ENCODE peak calls at places on chromosomes 3 and 15, in six cellular contexts. One of them, this sample, is unnamed. For H3K9me3, the result is how much of the 10 kb centered on the place peaks cover.

GRCh38 chr3:67630666-67631362 is 23.6 kb downstream of the SUCLG2 start:
- DNase-seq in colonic mucosa: no peak
- DNase-seq in ovary: no peak
- DNase-seq in spleen: no peak
- DNase-seq in body of pancreas: no peak
- DNase-seq in mammary epithelial cell: no peak
- DNase-seq in this sample: no peak

GRCh38 chr15:80752204-80752603 is 27.0 kb upstream of the CEMIP start:
- DNase-seq in colonic mucosa: no peak
- DNase-seq in body of pancreas: no peak
- DNase-seq in spleen: no peak
- DNase-seq in mammary epithelial cell: no peak
- DNase-seq in ovary: no peak
- DNase-seq in this sample: no peak

GRCh38 chr3:146638718-146639117 is 33.6 kb upstream of the PLSCR5 start:
- DNase-seq in body of pancreas: no peak
- DNase-seq in ovary: no peak
- DNase-seq in mammary epithelial cell: no peak
- DNase-seq in colonic mucosa: no peak
- DNase-seq in spleen: no peak
- DNase-seq in this sample: no peak

GRCh38 chr15:101051291-101052030 is 132.3 kb downstream of the LRRK1 start:
- DNase-seq in body of pancreas: no peak
- DNase-seq in ovary: peak
- DNase-seq in spleen: peak
- DNase-seq in colonic mucosa: peak
- DNase-seq in mammary epithelial cell: no peak
- DNase-seq in this sample: no peak

GRCh38 chr15:100596792-100597191 is 5.2 kb downstream of the LINS1 start:
- DNase-seq in mammary epithelial cell: peak
- DNase-seq in colonic mucosa: peak
- DNase-seq in ovary: no peak
- DNase-seq in spleen: peak
- DNase-seq in body of pancreas: no peak
- DNase-seq in this sample: no peak

GRCh38 chr3:43304126-43304525 is 17.8 kb downstream of the SNRK start:
- DNase-seq in body of pancreas: no peak
- DNase-seq in mammary epithelial cell: no peak
- DNase-seq in colonic mucosa: no peak
- DNase-seq in spleen: no peak
- DNase-seq in ovary: no peak
- DNase-seq in this sample: no peak

GRCh38 chr3:171833775-171834460 is 9.2 kb upstream of the TMEM212 start:
- DNase-seq in body of pancreas: no peak
- DNase-seq in colonic mucosa: no peak
- DNase-seq in spleen: no peak
- DNase-seq in ovary: no peak
- DNase-seq in mammary epithelial cell: no peak
- DNase-seq in this sample: no peak

GRCh38 chr15:62404194-62404985 is 239.3 kb upstream of the C2CD4B start:
- DNase-seq in ovary: no peak
- DNase-seq in colonic mucosa: no peak
- DNase-seq in spleen: no peak
- DNase-seq in body of pancreas: no peak
- DNase-seq in mammary epithelial cell: no peak
- DNase-seq in this sample: no peak

GRCh38 chr3:157082305-157082981 is 77.5 kb downstream of the CCNL1 start:
- DNase-seq in body of pancreas: no peak
- DNase-seq in ovary: no peak
- DNase-seq in colonic mucosa: no peak
- DNase-seq in mammary epithelial cell: peak
- DNase-seq in spleen: no peak
- DNase-seq in this sample: no peak

GRCh38 chr3:160179906-160180305 is 45.3 kb upstream of the C3orf80 start:
- DNase-seq in ovary: no peak
- DNase-seq in colonic mucosa: no peak
- DNase-seq in mammary epithelial cell: no peak
- DNase-seq in body of pancreas: no peak
- DNase-seq in spleen: no peak
- DNase-seq in this sample: no peak

GRCh38 chr3:4387224-4388204 is 79.6 kb downstream of the SUMF1 start:
- DNase-seq in spleen: no peak
- DNase-seq in ovary: no peak
- DNase-seq in body of pancreas: no peak
- DNase-seq in colonic mucosa: no peak
- DNase-seq in mammary epithelial cell: no peak
- DNase-seq in this sample: no peak

GRCh38 chr3:111936967-111937366 is 41.9 kb upstream of the ABHD10 start:
- DNase-seq in spleen: no peak
- DNase-seq in body of pancreas: no peak
- DNase-seq in colonic mucosa: no peak
- DNase-seq in ovary: no peak
- DNase-seq in mammary epithelial cell: no peak
- DNase-seq in this sample: no peak

GRCh38 chr15:29103825-29104565 is 165.6 kb downstream of the NSMCE3 start:
- DNase-seq in body of pancreas: peak
- DNase-seq in spleen: peak
- DNase-seq in colonic mucosa: peak
- DNase-seq in mammary epithelial cell: peak
- DNase-seq in ovary: peak
- DNase-seq in this sample: peak

GRCh38 chr3:82163907-82164520 is 402.6 kb upstream of the GBE1 start:
- DNase-seq in spleen: no peak
- DNase-seq in ovary: no peak
- DNase-seq in colonic mucosa: no peak
- DNase-seq in mammary epithelial cell: no peak
- DNase-seq in body of pancreas: no peak
- DNase-seq in this sample: no peak

GRCh38 chr3:30810617-30811016 is 83.8 kb downstream of the GADL1 start:
- DNase-seq in mammary epithelial cell: no peak
- DNase-seq in body of pancreas: no peak
- DNase-seq in colonic mucosa: no peak
- DNase-seq in ovary: no peak
- DNase-seq in spleen: no peak
- DNase-seq in this sample: peak

GRCh38 chr3:112646623-112647022 is 5.7 kb upstream of the CCDC80 start:
- DNase-seq in colonic mucosa: no peak
- DNase-seq in mammary epithelial cell: no peak
- DNase-seq in ovary: no peak
- DNase-seq in body of pancreas: no peak
- DNase-seq in spleen: no peak
- DNase-seq in this sample: no peak

GRCh38 chr3:52277972-52278509 is 408 bp downstream of the WDR82 start:
- DNase-seq in body of pancreas: peak
- DNase-seq in spleen: peak
- DNase-seq in mammary epithelial cell: no peak
- DNase-seq in ovary: peak
- DNase-seq in colonic mucosa: peak
- DNase-seq in this sample: no peak
- TF ChIP-seq CTCF in body of pancreas: peak
- TF ChIP-seq CTCF in spleen: peak
- TF ChIP-seq CTCF in mammary epithelial cell: peak
- TF ChIP-seq CTCF in ovary: peak
- TF ChIP-seq CTCF in colonic mucosa: peak
- TF ChIP-seq CTCF in this sample: peak

GRCh38 chr3:187132666-187133065 is 6.6 kb downstream of the RPL39L start:
- DNase-seq in colonic mucosa: no peak
- DNase-seq in spleen: no peak
- DNase-seq in ovary: no peak
- DNase-seq in body of pancreas: no peak
- DNase-seq in mammary epithelial cell: no peak
- DNase-seq in this sample: no peak
- H3K9me3 ChIP-seq in colonic mucosa: under half
- H3K9me3 ChIP-seq in spleen: under half
- H3K9me3 ChIP-seq in ovary: under half
- H3K9me3 ChIP-seq in body of pancreas: under half
- H3K9me3 ChIP-seq in mammary epithelial cell: under half
- H3K9me3 ChIP-seq in this sample: under half

DNA sequence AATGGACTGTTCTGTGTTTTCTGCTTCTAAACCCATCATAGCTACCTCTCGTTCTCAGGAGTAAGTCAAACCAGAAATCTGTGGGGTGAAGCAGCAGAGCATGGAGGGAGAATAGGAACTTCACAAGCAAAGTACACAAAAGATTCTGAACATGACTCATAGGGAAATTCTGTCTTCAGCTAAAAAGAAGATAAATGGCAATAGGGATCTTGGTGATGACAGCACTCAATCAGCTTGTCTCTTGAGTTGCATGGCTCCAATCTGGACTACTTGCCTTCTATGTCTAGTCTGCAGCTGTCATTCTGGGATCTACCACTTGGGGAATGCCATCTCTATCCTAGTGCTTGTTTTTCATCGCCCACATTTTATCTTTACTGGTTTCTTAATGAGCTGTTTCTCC is 13.5 kb upstream of the GRAMD1C start:
- DNase-seq in spleen: no peak
- DNase-seq in mammary epithelial cell: no peak
- DNase-seq in ovary: no peak
- DNase-seq in colonic mucosa: no peak
- DNase-seq in body of pancreas: no peak
- DNase-seq in this sample: no peak
- TF ChIP-seq CTCF in spleen: no peak
- TF ChIP-seq CTCF in mammary epithelial cell: peak
- TF ChIP-seq CTCF in ovary: no peak
- TF ChIP-seq CTCF in colonic mucosa: no peak
- TF ChIP-seq CTCF in body of pancreas: no peak
- TF ChIP-seq CTCF in this sample: no peak

GRCh38 chr15:26628071-26628470 is 144.8 kb downstream of the GABRB3 start:
- DNase-seq in ovary: no peak
- DNase-seq in body of pancreas: no peak
- DNase-seq in spleen: no peak
- DNase-seq in colonic mucosa: no peak
- DNase-seq in mammary epithelial cell: no peak
- DNase-seq in this sample: no peak

GRCh38 chr15:26632500-26632899 is 140.4 kb downstream of the GABRB3 start:
- DNase-seq in body of pancreas: no peak
- DNase-seq in mammary epithelial cell: no peak
- DNase-seq in ovary: no peak
- DNase-seq in spleen: no peak
- DNase-seq in colonic mucosa: no peak
- DNase-seq in this sample: no peak

GRCh38 chr15:26631894-26632293 is 141.0 kb downstream of the GABRB3 start:
- DNase-seq in colonic mucosa: no peak
- DNase-seq in spleen: no peak
- DNase-seq in ovary: no peak
- DNase-seq in body of pancreas: no peak
- DNase-seq in mammary epithelial cell: no peak
- DNase-seq in this sample: no peak

GRCh38 chr15:26630857-26631256 is 142.0 kb downstream of the GABRB3 start:
- DNase-seq in colonic mucosa: no peak
- DNase-seq in ovary: no peak
- DNase-seq in body of pancreas: no peak
- DNase-seq in spleen: no peak
- DNase-seq in mammary epithelial cell: no peak
- DNase-seq in this sample: no peak

DNA sequence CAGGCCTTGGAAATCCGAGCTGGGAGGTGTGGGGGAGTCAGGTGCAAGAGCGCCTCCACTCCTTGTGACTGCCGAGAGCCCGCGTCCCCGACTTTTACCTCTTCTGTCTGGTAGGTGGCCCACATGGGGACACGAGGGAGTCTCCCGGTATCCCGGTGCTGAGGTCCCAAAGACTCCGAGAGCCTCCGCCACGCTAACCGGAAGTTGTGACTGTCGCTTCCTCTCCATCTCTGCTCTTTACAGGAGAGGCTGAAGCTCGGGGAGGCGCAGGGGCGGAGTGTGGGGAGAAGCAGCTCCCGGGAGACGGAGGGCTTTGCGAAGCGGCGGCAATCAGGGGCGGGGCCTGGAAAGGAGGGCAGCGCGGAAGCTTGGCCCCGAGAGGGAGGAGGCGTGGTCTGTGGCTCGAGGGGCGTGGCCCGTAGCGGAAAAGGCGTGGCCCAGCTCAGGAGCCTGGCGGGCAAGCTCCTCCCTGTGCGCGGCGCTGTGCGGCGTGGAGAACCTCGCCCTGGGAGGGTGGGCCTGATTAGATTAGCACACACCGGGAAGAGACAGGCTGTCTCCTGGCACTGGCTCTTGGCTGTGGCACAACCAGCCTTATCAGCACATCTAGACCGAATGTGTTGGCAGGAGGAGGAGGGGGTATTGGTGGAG is 143.9 kb downstream of the GABRB3 start:
- DNase-seq in ovary: peak
- DNase-seq in body of pancreas: peak
- DNase-seq in mammary epithelial cell: no peak
- DNase-seq in spleen: peak
- DNase-seq in colonic mucosa: peak
- DNase-seq in this sample: peak
- H3K9me3 ChIP-seq in ovary: under half
- H3K9me3 ChIP-seq in body of pancreas: under half
- H3K9me3 ChIP-seq in mammary epithelial cell: under half
- H3K9me3 ChIP-seq in spleen: under half
- H3K9me3 ChIP-seq in colonic mucosa: under half
- H3K9me3 ChIP-seq in this sample: under half